ENCODE peak calls at places on chromosome 7, in four cellular contexts. Y, Z, E and R are unnamed samples.

GRCh38 chr7:16046045-16046444 is 359.6 kb upstream of the MEOX2 start:
- DNase-seq in Y (no peak), Z (no peak), E (no peak), R (no peak)

GRCh38 chr7:157926107-157926506 is 589.3 kb downstream of the DNAJB6 start:
- DNase-seq in Y (no peak), Z (no peak), E (no peak), R (no peak)

GRCh38 chr7:138328215-138328614 is 131.8 kb upstream of the TRIM24 start:
- DNase-seq in Y (no peak), Z (no peak), E (peak; percentile 20), R (no peak)

GRCh38 chr7:44849277-44850210 is 1.7 kb upstream of the H2AZ2 start:
- DNase-seq in Y (no peak), Z (no peak), E (no peak), R (no peak)

GRCh38 chr7:105136221-105136620 is 122.2 kb downstream of the KMT2E start:
- DNase-seq in Y (no peak), Z (no peak), E (no peak), R (no peak)

GRCh38 chr7:155589001-155589980 is 42.9 kb upstream of the CNPY1 start:
- DNase-seq in Y (no peak), Z (no peak), E (no peak), R (no peak)

GRCh38 chr7:158377800-158378623 is 209.6 kb downstream of the PTPRN2 start:
- DNase-seq in Y (no peak), Z (peak; percentile 35), E (no peak), R (no peak)

GRCh38 chr7:4951903-4952636 is 6.9 kb downstream of the MMD2 start:
- DNase-seq in Y (no peak), Z (no peak), E (peak; percentile 45), R (peak; percentile 36)

GRCh38 chr7:49866076-49866735 is 92.8 kb downstream of the VWC2 start:
- DNase-seq in Y (no peak), Z (no peak), E (no peak), R (no peak)

GRCh38 chr7:41886257-41886905 is 183.5 kb upstream of the INHBA start:
- DNase-seq in Y (peak; percentile 39), Z (peak; percentile 86), E (no peak), R (no peak)

GRCh38 chr7:130151591-130152269 is 53.5 kb downstream of the TMEM209 start:
- DNase-seq in Y (no peak), Z (no peak), E (no peak), R (no peak)

GRCh38 chr7:74294191-74294998 is 5.2 kb downstream of the CLIP2 start:
- DNase-seq in Y (peak; percentile 35), Z (no peak), E (no peak), R (no peak)

GRCh38 chr7:124033093-124033806 is 383 bp upstream of the TMEM229A start:
- DNase-seq in Y (peak; percentile 63), Z (peak; percentile 54), E (peak; percentile 21), R (peak; percentile 50)

GRCh38 chr7:93476491-93477344 is 97.8 kb downstream of the CALCR start:
- DNase-seq in Y (no peak), Z (no peak), E (no peak), R (no peak)

GRCh38 chr7:81851413-81851812 is 81.6 kb upstream of the HGF start:
- DNase-seq in Y (no peak), Z (no peak), E (no peak), R (no peak)

GRCh38 chr7:101169110-101169837 is 3.9 kb upstream of the VGF start:
- DNase-seq in Y (no peak), Z (no peak), E (no peak), R (no peak)

GRCh38 chr7:6558837-6559236 is 7.6 kb upstream of the GRID2IP start:
- DNase-seq in Y (peak; percentile 46), Z (no peak), E (peak; percentile 59), R (peak; percentile 45)

GRCh38 chr7:12025246-12025645 is 185.8 kb upstream of the TMEM106B start:
- DNase-seq in Y (no peak), Z (no peak), E (no peak), R (no peak)

GRCh38 chr7:36190447-36191291 is 37.6 kb downstream of the EEPD1 start:
- DNase-seq in Y (no peak), Z (no peak), E (no peak), R (no peak)

GRCh38 chr7:74083117-74083876 is at the start of gene LIMK1:
- DNase-seq in Y (peak; percentile 87), Z (peak; percentile 89), E (peak; percentile 80), R (peak; percentile 79)

GRCh38 chr7:100867796-100868485 is 754 bp downstream of the TRIP6 start:
- DNase-seq in Y (no peak), Z (no peak), E (no peak), R (no peak)

GRCh38 chr7:95867309-95867708 is 95.0 kb downstream of the DYNC1I1 start:
- DNase-seq in Y (no peak), Z (no peak), E (no peak), R (no peak)

GRCh38 chr7:31991846-31992245 is 78.4 kb downstream of the PDE1C start:
- DNase-seq in Y (no peak), Z (no peak), E (no peak), R (no peak)

GRCh38 chr7:11935905-11936304 is 103.9 kb upstream of the THSD7A start:
- DNase-seq in Y (no peak), Z (no peak), E (no peak), R (no peak)

GRCh38 chr7:124459101-124460052 is 306.2 kb downstream of the GPR37 start:
- DNase-seq in Y (no peak), Z (peak; percentile 66), E (peak; percentile 52), R (no peak)

GRCh38 chr7:128737867-128738390 is 1.2 kb upstream of the CALU start:
- DNase-seq in Y (no peak), Z (no peak), E (no peak), R (no peak)

GRCh38 chr7:157714166-157715070 is 377.6 kb downstream of the DNAJB6 start:
- DNase-seq in Y (no peak), Z (peak; percentile 36), E (no peak), R (no peak)

GRCh38 chr7:25949672-25950487 is 202.1 kb upstream of the NFE2L3 start:
- DNase-seq in Y (peak; percentile 45), Z (no peak), E (no peak), R (peak; percentile 56)

GRCh38 chr7:105849122-105849855 is 27.1 kb downstream of the ATXN7L1 start:
- DNase-seq in Y (no peak), Z (no peak), E (no peak), R (no peak)

GRCh38 chr7:3592438-3593134 is 291.5 kb downstream of the SDK1 start:
- DNase-seq in Y (no peak), Z (no peak), E (no peak), R (no peak)

GRCh38 chr7:12898004-12898403 is 210.6 kb downstream of the ARL4A start:
- DNase-seq in Y (no peak), Z (no peak), E (no peak), R (no peak)

GRCh38 chr7:5430612-5430947 is 6.9 kb upstream of the TNRC18 start:
- DNase-seq in Y (no peak), Z (no peak), E (no peak), R (no peak)

DNA sequence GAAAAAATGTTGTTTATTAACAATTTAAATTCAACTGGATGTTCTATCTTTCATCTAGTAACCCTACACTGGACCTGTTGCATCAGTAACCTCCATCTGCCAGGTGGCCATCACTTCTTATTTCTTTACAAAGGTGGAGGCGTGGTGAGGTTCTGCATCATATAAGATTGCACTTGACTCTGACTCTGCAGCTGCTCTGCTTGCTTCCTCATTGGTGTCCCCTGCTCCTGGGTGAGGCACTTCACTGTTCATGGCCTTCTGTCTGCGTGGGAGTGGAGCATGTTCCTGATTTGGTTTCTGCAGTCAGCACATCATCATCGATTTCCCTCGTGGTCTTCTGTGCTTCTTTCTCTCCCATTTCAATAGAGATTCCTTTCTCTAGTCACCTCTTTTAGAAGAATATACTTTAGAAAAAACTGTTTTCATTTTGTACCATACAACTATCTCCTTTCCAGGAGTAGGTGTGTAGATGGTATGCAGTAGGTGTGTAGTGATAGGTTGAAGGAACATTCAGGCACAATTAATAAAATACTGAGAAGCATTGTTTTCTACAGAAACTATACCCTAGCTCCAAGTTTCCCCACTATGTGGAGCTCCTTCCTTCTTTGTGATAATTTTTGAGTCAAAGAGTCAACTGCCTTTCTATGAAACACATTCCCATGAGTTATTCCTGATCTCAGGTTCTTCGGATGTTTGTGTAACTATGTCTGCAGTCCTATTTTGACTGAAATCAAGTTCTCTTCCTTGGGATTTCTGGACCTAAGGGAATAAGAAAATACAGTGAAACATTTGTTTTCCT is 231.7 kb upstream of the CNTNAP2 start:
- DNase-seq in Y (no peak), Z (no peak), E (no peak), R (no peak)
- TF ChIP-seq CTCF in Y (no peak), Z (no peak), E (no peak), R (no peak)

GRCh38 chr7:139698278-139698677 is 79.5 kb downstream of the HIPK2 start:
- DNase-seq in Y (no peak), Z (no peak), E (no peak), R (no peak)

GRCh38 chr7:139700505-139701235 is 77.1 kb downstream of the HIPK2 start:
- DNase-seq in Y (no peak), Z (no peak), E (no peak), R (no peak)

GRCh38 chr7:139697031-139697430 is 80.8 kb downstream of the HIPK2 start:
- DNase-seq in Y (no peak), Z (no peak), E (no peak), R (no peak)

GRCh38 chr7:139699640-139700504 is 77.9 kb downstream of the HIPK2 start:
- DNase-seq in Y (no peak), Z (no peak), E (no peak), R (no peak)

GRCh38 chr7:139698879-139699278 is 78.9 kb downstream of the HIPK2 start:
- DNase-seq in Y (no peak), Z (no peak), E (no peak), R (no peak)
- TF ChIP-seq CTCF in Y (no peak), Z (no peak), E (no peak), R (no peak)

DNA sequence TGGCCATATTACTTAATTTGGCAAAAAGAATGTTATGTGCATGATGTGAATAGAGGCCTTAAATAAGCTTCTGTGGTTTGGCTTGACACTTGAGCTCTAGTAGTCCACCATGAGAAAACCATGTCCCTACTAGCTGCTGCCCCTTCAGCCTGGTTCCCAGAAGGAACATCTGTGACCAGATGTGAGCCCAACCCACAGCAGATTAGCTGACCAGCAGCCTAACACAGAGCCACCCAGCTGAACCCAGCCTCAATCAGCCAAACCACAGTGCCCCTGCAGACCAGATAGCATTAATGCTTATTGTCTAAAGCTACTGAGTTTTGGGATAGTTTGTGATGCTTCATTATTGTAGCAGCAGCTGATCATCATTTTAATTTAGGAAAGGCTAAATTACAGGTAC is 16.6 kb downstream of the JAZF1 start:
- DNase-seq in Y (peak; percentile 40), Z (no peak), E (no peak), R (no peak)
- TF ChIP-seq CTCF in Y (no peak), Z (no peak), E (no peak), R (no peak)

GRCh38 chr7:51010534-51010933 is 227.8 kb upstream of the GRB10 start:
- DNase-seq in Y (no peak), Z (no peak), E (no peak), R (no peak)

GRCh38 chr7:51009716-51010496 is 227.2 kb upstream of the GRB10 start:
- DNase-seq in Y (no peak), Z (no peak), E (no peak), R (no peak)

GRCh38 chr7:51005074-51005473 is 222.4 kb upstream of the GRB10 start:
- DNase-seq in Y (no peak), Z (no peak), E (no peak), R (no peak)

GRCh38 chr7:51007708-51008505 is 225.2 kb upstream of the GRB10 start:
- DNase-seq in Y (no peak), Z (no peak), E (no peak), R (no peak)

GRCh38 chr7:51006483-51007235 is 224.0 kb upstream of the GRB10 start:
- DNase-seq in Y (no peak), Z (no peak), E (no peak), R (no peak)
- TF ChIP-seq CTCF in Y (no peak), Z (no peak), E (no peak), R (no peak)

GRCh38 chr7:145511014-145511413 is 605.6 kb upstream of the CNTNAP2 start:
- DNase-seq in Y (no peak), Z (no peak), E (no peak), R (no peak)
- TF ChIP-seq CTCF in Y (no peak), Z (no peak), E (no peak), R (no peak)